ENCODE peak calls at places on chromosomes 4 and X, in seven cellular contexts. S, J, L, Q, N, U and R are unnamed samples.
A peak's percentile ranks its signal among the peaks of the same experiment; 100 is the strongest.

GRCh38 chr4:72109364-72109763 is 77.6 kb downstream of the NPFFR2 start:
- DNase-seq in N (no peak), U (no peak), Q (no peak), L (no peak), S (no peak), J (no peak), R (no peak)

GRCh38 chrX:10725071-10725470 is 104.7 kb upstream of the MID1 start:
- DNase-seq in N (no peak), Q (no peak), J (no peak), L (peak; percentile 25), S (no peak), U (no peak), R (no peak)

GRCh38 chr4:90002406-90003040 is 107.9 kb downstream of the MMRN1 start:
- DNase-seq in J (no peak), Q (no peak), L (no peak), N (no peak), U (no peak), S (no peak), R (no peak)

GRCh38 chrX:40329616-40330015 is 231.9 kb upstream of the BCOR start:
- DNase-seq in L (no peak), Q (no peak), J (no peak), N (no peak), S (no peak), U (no peak), R (no peak)

GRCh38 chrX:109485470-109486340 is 3.8 kb upstream of the GUCY2F start:
- DNase-seq in Q (peak; percentile 21), U (peak; percentile 72), S (peak; percentile 88), N (peak; percentile 18), L (peak; percentile 76), J (peak; percentile 75), R (no peak)

GRCh38 chr4:8345053-8345945 is 75.7 kb downstream of the HTRA3 start:
- DNase-seq in U (peak; percentile 72), L (no peak), Q (no peak), S (peak; percentile 35), N (no peak), J (no peak), R (peak; percentile 87)

GRCh38 chr4:169956441-169956840 is 69.8 kb downstream of the MFAP3L start:
- DNase-seq in Q (no peak), U (no peak), N (no peak), S (no peak), J (no peak), L (no peak), R (no peak)

GRCh38 chr4:98546910-98547544 is 111.4 kb downstream of the TSPAN5 start:
- DNase-seq in U (no peak), Q (no peak), J (peak; percentile 81), S (no peak), N (no peak), L (peak; percentile 83), R (no peak)

GRCh38 chr4:101171747-101172146 is 175.6 kb downstream of the PPP3CA start:
- DNase-seq in S (no peak), L (no peak), U (no peak), N (no peak), Q (no peak), J (peak; percentile 45), R (no peak)

GRCh38 chr4:90159193-90159592 is 32.0 kb downstream of the CCSER1 start:
- DNase-seq in Q (no peak), L (no peak), S (no peak), N (no peak), J (no peak), U (no peak), R (no peak)

GRCh38 chr4:55768291-55768690 is 51.3 kb upstream of the EXOC1L start:
- DNase-seq in U (no peak), L (peak; percentile 95), Q (no peak), N (no peak), J (peak; percentile 83), S (peak; percentile 82), R (no peak)

GRCh38 chr4:155759372-155760252 is 791 bp downstream of the GUCY1B1 start:
- DNase-seq in U (peak; percentile 80), N (peak; percentile 68), L (peak; percentile 26), S (peak; percentile 72), J (peak; percentile 61), Q (peak; percentile 69), R (peak; percentile 89)

GRCh38 chr4:83121246-83121645 is 6.7 kb upstream of the PLAC8 start:
- DNase-seq in U (no peak), Q (no peak), L (no peak), S (no peak), N (no peak), J (no peak), R (no peak)

GRCh38 chrX:51496501-51497291 is at the start of gene NUDT11:
- DNase-seq in J (peak; percentile 58), U (no peak), S (peak; percentile 90), Q (peak; percentile 18), N (peak; percentile 45), L (peak; percentile 69), R (peak; percentile 92)

GRCh38 chrX:51494409-51494808 is 2.0 kb downstream of the NUDT11 start:
- DNase-seq in J (peak; percentile 19), L (peak; percentile 30), S (no peak), Q (no peak), U (no peak), N (no peak), R (no peak)
- TF ChIP-seq CTCF in J (peak; percentile 19), L (no peak), S (peak; percentile 51), Q (no peak), U (no peak), N (no peak), R (peak; percentile 74)

GRCh38 chr4:109826719-109827118 is 1.1 kb upstream of the RRH start:
- DNase-seq in L (peak; percentile 57), Q (no peak), N (no peak), J (peak; percentile 48), S (no peak), U (no peak), R (no peak)
- TF ChIP-seq CTCF in L (peak; percentile 61), Q (peak; percentile 44), N (peak; percentile 53), J (peak; percentile 55), S (peak; percentile 75), U (peak; percentile 38), R (peak; percentile 85)

GRCh38 chr4:22238742-22239141 is 277.1 kb downstream of the ADGRA3 start:
- DNase-seq in J (no peak), S (peak; percentile 72), L (no peak), N (no peak), Q (no peak), U (no peak), R (no peak)
- TF ChIP-seq CTCF in J (peak; percentile 28), S (peak; percentile 74), L (no peak), N (no peak), Q (no peak), U (no peak), R (no peak)

DNA sequence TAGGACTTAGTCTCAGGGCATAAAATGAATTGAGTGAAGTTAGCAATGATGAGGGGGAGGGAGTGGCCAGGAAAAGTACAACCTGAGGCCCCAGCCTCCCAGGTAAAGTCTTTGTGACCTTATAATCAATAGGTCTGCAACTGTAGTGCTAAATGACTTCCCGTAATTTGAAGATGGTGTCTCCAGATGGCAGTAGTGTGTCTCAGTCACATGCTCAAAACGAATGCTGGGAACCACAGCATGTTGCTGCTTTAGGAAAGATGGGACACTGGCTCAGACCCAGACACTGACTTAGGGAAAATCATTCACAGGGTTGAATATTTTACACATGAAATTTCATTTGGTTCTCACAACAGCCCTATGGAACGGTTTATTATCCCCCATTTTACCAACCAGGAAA is 10.3 kb downstream of the SRPX2 start:
- DNase-seq in N (no peak), L (peak; percentile 61), S (peak; percentile 63), Q (no peak), U (no peak), J (peak; percentile 58), R (no peak)
- TF ChIP-seq CTCF in N (no peak), L (peak; percentile 31), S (peak; percentile 63), Q (peak; percentile 43), U (no peak), J (peak; percentile 25), R (peak; percentile 66)

DNA sequence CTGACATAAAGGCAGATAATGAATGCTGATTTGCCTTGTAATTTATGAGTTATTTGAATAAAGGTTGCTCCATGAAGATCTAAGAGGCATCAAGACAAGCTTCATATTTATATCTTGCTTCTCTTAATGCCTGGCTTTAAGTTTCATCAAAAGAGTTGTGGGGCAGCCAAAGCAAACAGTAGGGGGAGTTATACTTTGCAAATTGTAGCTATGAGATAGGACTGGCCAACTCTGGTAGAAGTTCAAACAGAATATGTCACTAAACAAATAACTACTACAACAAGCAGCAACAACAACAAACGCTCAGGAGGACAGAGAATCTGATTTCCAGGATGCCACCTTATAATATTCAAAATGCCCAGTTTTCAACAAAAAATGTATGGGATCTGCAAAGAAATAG is 69.1 kb upstream of the PLAC1 start:
- DNase-seq in L (peak; percentile 41), J (no peak), Q (no peak), S (no peak), U (no peak), N (no peak), R (no peak)
- TF ChIP-seq CTCF in L (peak; percentile 46), J (peak; percentile 24), Q (peak; percentile 37), S (peak; percentile 15), U (no peak), N (no peak), R (no peak)

GRCh38 chr4:107519057-107519456 is 201.0 kb downstream of the PAPSS1 start:
- DNase-seq in U (no peak), L (peak; percentile 58), Q (no peak), J (peak; percentile 18), N (no peak), S (peak; percentile 68), R (no peak)
- TF ChIP-seq CTCF in U (peak; percentile 26), L (peak; percentile 57), Q (peak; percentile 19), J (peak; percentile 29), N (peak; percentile 41), S (peak; percentile 86), R (peak; percentile 90)

GRCh38 chr4:173536808-173537429 is 6.9 kb upstream of the HAND2 start:
- DNase-seq in S (peak; percentile 89), J (no peak), N (no peak), L (no peak), U (no peak), Q (no peak), R (no peak)
- TF ChIP-seq CTCF in S (peak; percentile 82), J (peak; percentile 12), N (no peak), L (peak; percentile 16), U (no peak), Q (peak; percentile 5), R (peak; percentile 53)

GRCh38 chr4:38902695-38903094 is 35.1 kb downstream of the FAM114A1 start:
- DNase-seq in Q (peak; percentile 15), U (no peak), S (no peak), L (peak; percentile 41), N (no peak), J (peak; percentile 43), R (no peak)
- TF ChIP-seq CTCF in Q (peak; percentile 31), U (no peak), S (peak; percentile 59), L (peak; percentile 14), N (peak; percentile 50), J (no peak), R (peak; percentile 79)

GRCh38 chrX:38987135-38987780 is 186.0 kb downstream of the MID1IP1 start:
- DNase-seq in J (peak; percentile 61), N (no peak), S (no peak), L (no peak), U (no peak), Q (no peak), R (no peak)

GRCh38 chrX:38986586-38986985 is 185.3 kb downstream of the MID1IP1 start:
- DNase-seq in J (no peak), S (peak; percentile 60), Q (no peak), L (no peak), N (no peak), U (no peak), R (no peak)

GRCh38 chrX:38982843-38983242 is 181.6 kb downstream of the MID1IP1 start:
- DNase-seq in S (no peak), N (no peak), Q (no peak), J (no peak), L (no peak), U (no peak), R (no peak)

GRCh38 chrX:38985945-38986344 is 184.7 kb downstream of the MID1IP1 start:
- DNase-seq in L (no peak), S (no peak), N (no peak), Q (no peak), J (no peak), U (no peak), R (no peak)

GRCh38 chrX:38985375-38985774 is 184.1 kb downstream of the MID1IP1 start:
- DNase-seq in N (no peak), J (peak; percentile 36), Q (no peak), S (no peak), U (no peak), L (peak; percentile 30), R (no peak)
- TF ChIP-seq CTCF in N (peak; percentile 21), J (no peak), Q (no peak), S (peak; percentile 47), U (no peak), L (peak; percentile 28), R (peak; percentile 69)